ENCODE peak calls at places on chromosomes 7 and 10, in five cellular contexts. U is pancreas; G is cardiac muscle cell; B is dorsolateral prefrontal cortex; X is CD8-positive, alpha-beta memory T cell. J is an unnamed sample.

GRCh38 chr10:92241158-92241500 is 49.7 kb downstream of the CPEB3 start:
- DNase-seq in X (no peak), G (peak; percentile 35), U (peak; percentile 61), B (no peak), J (peak; percentile 42)

GRCh38 chr7:125573131-125573530 is 643.5 kb upstream of the POT1 start:
- DNase-seq in B (no peak), G (no peak), U (no peak), X (no peak), J (no peak)

GRCh38 chr10:80186364-80187012 is 18.8 kb downstream of the ANXA11 start:
- DNase-seq in X (peak; percentile 44), B (no peak), G (no peak), U (no peak), J (no peak)

GRCh38 chr7:115883629-115884028 is 146.9 kb downstream of the TFEC start:
- DNase-seq in B (no peak), U (no peak), X (no peak), G (no peak), J (no peak)

GRCh38 chr7:57399251-57399940 is 50.6 kb upstream of the ZNF716 start:
- DNase-seq in B (no peak), G (no peak), U (no peak), X (no peak), J (no peak)

GRCh38 chr7:129494041-129494440 is 8.3 kb upstream of the SMKR1 start:
- DNase-seq in G (peak; percentile 54), U (no peak), B (no peak), X (no peak), J (no peak)

GRCh38 chr10:126199221-126199998 is 188.9 kb downstream of the ADAM12 start:
- DNase-seq in X (no peak), U (no peak), G (peak; percentile 95), B (no peak), J (peak; percentile 89)

GRCh38 chr10:55747244-55747643 is 613.8 kb downstream of the ZWINT start:
- DNase-seq in X (no peak), U (no peak), G (no peak), B (no peak), J (no peak)

GRCh38 chr7:101947899-101948298 is 130.5 kb downstream of the CUX1 start:
- DNase-seq in B (peak; percentile 36), G (peak; percentile 58), X (no peak), U (peak; percentile 75), J (peak; percentile 64)

GRCh38 chr7:142886866-142887265 is 1.3 kb upstream of the TRPV6 start:
- DNase-seq in B (no peak), U (no peak), G (no peak), X (no peak), J (no peak)

GRCh38 chr7:25862993-25863726 is 288.8 kb upstream of the NFE2L3 start:
- DNase-seq in B (no peak), G (no peak), X (no peak), U (no peak), J (no peak)
- H3K27ac ChIP-seq in B (no peak overlapping the region), G (peak overlapping the region; percentile 72), X (no peak overlapping the region), U (no peak overlapping the region), J (no peak overlapping the region)

GRCh38 chr7:99992330-99993037 is 16.7 kb upstream of the AZGP1 start:
- DNase-seq in X (no peak), G (no peak), B (no peak), U (no peak), J (no peak)
- H3K27ac ChIP-seq in X (no peak overlapping the region), G (no peak overlapping the region), B (no peak overlapping the region), U (no peak overlapping the region), J (no peak overlapping the region)

GRCh38 chr10:28283251-28283650 is 19.6 kb downstream of the MPP7 start:
- DNase-seq in X (no peak), B (no peak), U (no peak), G (no peak), J (no peak)

GRCh38 chr10:28281726-28282325 is 21.0 kb downstream of the MPP7 start:
- DNase-seq in U (no peak), X (no peak), G (no peak), B (no peak), J (no peak)

GRCh38 chr10:28284126-28284525 is 18.7 kb downstream of the MPP7 start:
- DNase-seq in G (no peak), X (no peak), U (no peak), B (no peak), J (no peak)

GRCh38 chr10:28280652-28281051 is 22.2 kb downstream of the MPP7 start:
- DNase-seq in U (no peak), B (no peak), G (no peak), X (no peak), J (no peak)

GRCh38 chr10:28282341-28282740 is 20.5 kb downstream of the MPP7 start:
- DNase-seq in U (no peak), B (no peak), G (no peak), X (no peak), J (no peak)
- H3K27ac ChIP-seq in U (peak overlapping the region; percentile 59), B (no peak overlapping the region), G (peak overlapping the region; percentile 1), X (no peak overlapping the region), J (no peak overlapping the region)

DNA sequence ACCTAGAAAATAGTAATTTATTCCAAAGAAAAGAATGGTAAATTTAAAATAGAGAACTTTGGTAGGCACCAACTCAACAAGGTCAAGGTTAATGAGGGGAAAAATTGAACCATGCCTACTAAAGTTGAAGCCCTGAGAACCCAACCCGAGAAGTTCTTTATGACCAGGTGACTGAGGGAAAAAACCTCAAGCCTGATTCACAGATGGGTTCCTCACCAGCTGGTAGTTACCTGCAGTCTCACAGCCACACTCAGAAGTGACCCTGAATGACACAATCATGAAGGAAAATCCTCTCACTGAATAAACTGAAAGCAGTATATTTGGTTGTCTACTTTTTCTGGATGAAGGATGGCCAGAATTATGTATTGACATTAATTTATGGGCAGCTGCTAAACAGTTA is 7.0 kb downstream of the C10orf67 start:
- DNase-seq in G (no peak), X (no peak), U (no peak), B (no peak), J (no peak)
- H3K27ac ChIP-seq in G (no peak overlapping the region), X (no peak overlapping the region), U (no peak overlapping the region), B (no peak overlapping the region), J (no peak overlapping the region)

GRCh38 chr7:50791921-50792341 is 9.2 kb upstream of the GRB10 start:
- DNase-seq in G (peak; percentile 80), X (no peak), B (no peak), U (no peak), J (no peak)
- H3K27ac ChIP-seq in G (no peak overlapping the region), X (peak overlapping the region; percentile 68), B (no peak overlapping the region), U (peak overlapping the region; percentile 88), J (no peak overlapping the region)

DNA sequence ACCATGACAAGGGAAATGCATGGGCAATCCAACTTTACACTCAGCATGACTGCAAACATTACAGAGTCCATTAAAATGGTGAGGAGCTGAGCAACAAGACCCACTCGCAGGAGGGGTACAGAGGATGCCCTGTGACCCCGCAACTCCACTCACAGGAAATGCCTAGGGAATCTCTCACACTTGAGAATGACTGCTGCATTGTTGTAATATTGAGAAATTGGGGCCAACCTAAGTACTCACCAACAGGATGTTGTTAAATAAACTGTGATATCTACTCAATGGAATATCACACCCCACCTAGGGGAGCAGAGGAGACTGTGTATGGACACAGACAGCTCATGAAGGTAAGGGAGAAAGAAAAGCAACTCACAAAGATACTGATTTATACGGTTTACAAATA is 53.4 kb upstream of the CAMK2B start:
- DNase-seq in U (no peak), X (no peak), B (no peak), G (peak; percentile 90), J (no peak)
- H3K27ac ChIP-seq in U (no peak overlapping the region), X (no peak overlapping the region), B (no peak overlapping the region), G (no peak overlapping the region), J (no peak overlapping the region)

DNA sequence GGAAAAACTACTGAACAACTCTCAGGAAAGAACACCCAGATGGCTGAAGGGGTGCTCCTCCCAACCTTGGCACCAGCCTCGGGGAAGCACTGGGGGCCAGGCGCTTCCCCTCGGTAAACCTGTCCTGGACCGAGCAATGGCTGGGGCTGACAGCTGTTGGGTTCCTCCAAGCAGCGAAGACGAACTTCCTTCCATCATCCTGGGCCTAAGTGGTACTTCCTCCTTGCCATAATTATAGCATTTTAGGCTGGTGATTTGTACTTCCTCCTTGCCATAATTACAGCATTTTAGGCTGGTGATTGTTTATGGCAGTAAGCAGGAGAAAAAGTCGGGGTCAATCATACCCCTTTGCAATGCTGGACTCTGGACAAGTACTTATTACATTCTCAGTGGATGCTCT is 69.3 kb downstream of the MYOF start:
- DNase-seq in U (no peak), G (no peak), B (no peak), X (no peak), J (no peak)
- H3K27ac ChIP-seq in U (no peak overlapping the region), G (no peak overlapping the region), B (no peak overlapping the region), X (no peak overlapping the region), J (no peak overlapping the region)

GRCh38 chr7:149719050-149719899 is 54.1 kb downstream of the ZNF467 start:
- DNase-seq in U (no peak), X (no peak), G (peak; percentile 74), B (no peak), J (no peak)
- H3K27ac ChIP-seq in U (no peak overlapping the region), X (peak overlapping the region; percentile 67), G (no peak overlapping the region), B (no peak overlapping the region), J (no peak overlapping the region)

GRCh38 chr7:130867039-130867438 is 133.0 kb upstream of the KLF14 start:
- DNase-seq in B (no peak), G (no peak), X (no peak), U (no peak), J (no peak)

GRCh38 chr7:130867581-130868136 is 133.7 kb upstream of the KLF14 start:
- DNase-seq in B (no peak), G (no peak), X (no peak), U (no peak), J (no peak)

GRCh38 chr7:130868150-130868549 is 134.1 kb upstream of the KLF14 start:
- DNase-seq in G (no peak), B (no peak), U (no peak), X (no peak), J (no peak)

GRCh38 chr7:130872341-130872740 is 138.3 kb upstream of the KLF14 start:
- DNase-seq in B (no peak), X (no peak), G (no peak), U (no peak), J (no peak)

GRCh38 chr7:130869918-130870317 is 135.9 kb upstream of the KLF14 start:
- DNase-seq in U (no peak), X (no peak), G (no peak), B (no peak), J (no peak)
- H3K27ac ChIP-seq in U (no peak overlapping the region), X (no peak overlapping the region), G (no peak overlapping the region), B (no peak overlapping the region), J (no peak overlapping the region)

J was measured in adrenal gland.